ENCODE peak calls at places on chromosomes 1 and 21, in six cellular contexts. O, G, E, B, N and M are unnamed samples.

GRCh38 chr1:6967431-6968079 is 182.3 kb downstream of the CAMTA1 start:
- DNase-seq in G (no peak), E (no peak), O (no peak), N (no peak), B (no peak), M (no peak)

GRCh38 chr1:67987046-67987799 is 63.2 kb downstream of the DIRAS3 start:
- DNase-seq in E (no peak), O (no peak), B (peak), N (peak), G (no peak), M (no peak)

GRCh38 chr1:52659851-52660596 is 27.1 kb downstream of the SHISAL2A start:
- DNase-seq in O (no peak), B (no peak), E (no peak), G (peak), N (no peak), M (no peak)

GRCh38 chr1:54361342-54361741 is 44.9 kb downstream of the SSBP3 start:
- DNase-seq in N (peak), E (peak), B (no peak), G (peak), O (no peak), M (no peak)

GRCh38 chr21:28539623-28539988 is 453.1 kb downstream of the LTN1 start:
- DNase-seq in E (no peak), B (no peak), O (no peak), G (no peak), N (no peak), M (no peak)

GRCh38 chr1:93617670-93618488 is 63.8 kb downstream of the BCAR3 start:
- DNase-seq in B (peak), N (no peak), O (peak), E (no peak), G (no peak), M (no peak)

GRCh38 chr1:228015276-228016180 is 8.7 kb downstream of the WNT3A start:
- DNase-seq in E (peak), G (no peak), N (peak), B (peak), O (no peak), M (no peak)

GRCh38 chr1:167276969-167277368 is 56.3 kb downstream of the POU2F1 start:
- DNase-seq in O (no peak), N (no peak), B (no peak), G (no peak), E (no peak), M (no peak)

GRCh38 chr1:183622884-183623785 is 12.4 kb downstream of the ARPC5 start:
- DNase-seq in E (peak), B (peak), N (no peak), O (no peak), G (peak), M (no peak)

GRCh38 chr1:211415700-211416099 is 76.3 kb downstream of the RD3 start:
- DNase-seq in N (no peak), O (no peak), E (no peak), B (no peak), G (no peak), M (no peak)

GRCh38 chr1:9252999-9253398 is 18.4 kb downstream of the H6PD start:
- DNase-seq in B (no peak), G (peak), E (no peak), N (no peak), O (no peak), M (no peak)

GRCh38 chr1:76770979-76771378 is 96.3 kb upstream of the ST6GALNAC5 start:
- DNase-seq in B (no peak), O (no peak), G (no peak), E (peak), N (no peak), M (no peak)

GRCh38 chr1:33000427-33001026 is 35.9 kb upstream of the RNF19B start:
- DNase-seq in E (no peak), G (no peak), N (no peak), B (no peak), O (no peak), M (no peak)

GRCh38 chr1:116370186-116370585 is 2.9 kb upstream of the ATP1A1 start:
- DNase-seq in E (no peak), N (no peak), B (no peak), G (no peak), O (no peak), M (no peak)

GRCh38 chr1:235739124-235739523 is 89.5 kb upstream of the GNG4 start:
- DNase-seq in N (no peak), O (peak), G (no peak), B (no peak), E (no peak), M (no peak)

GRCh38 chr1:16992102-16992501 is 11.7 kb upstream of the MFAP2 start:
- DNase-seq in N (no peak), E (no peak), B (no peak), O (no peak), G (no peak), M (no peak)

GRCh38 chr1:113871597-113872113 is at the start of gene PTPN22:
- DNase-seq in B (no peak), O (peak), E (no peak), G (no peak), N (no peak), M (no peak)

GRCh38 chr1:50343323-50343722 is 79.9 kb downstream of the DMRTA2 start:
- DNase-seq in B (no peak), E (no peak), O (no peak), N (no peak), G (no peak), M (peak)

GRCh38 chr1:107459204-107459904 is 318.5 kb downstream of the NTNG1 start:
- DNase-seq in G (no peak), N (no peak), B (no peak), E (no peak), O (no peak), M (no peak)

GRCh38 chr1:96309783-96310182 is 411.8 kb upstream of the PTBP2 start:
- DNase-seq in G (no peak), O (peak), B (no peak), E (no peak), N (peak), M (no peak)

GRCh38 chr21:45064618-45065399 is 9.6 kb upstream of the ADARB1 start:
- DNase-seq in O (no peak), G (no peak), E (no peak), B (no peak), N (no peak), M (no peak)

GRCh38 chr1:157585984-157586383 is 11.9 kb downstream of the FCRL4 start:
- DNase-seq in B (no peak), N (no peak), E (no peak), G (peak), O (no peak), M (no peak)

GRCh38 chr1:217525773-217526490 is 105.0 kb downstream of the GPATCH2 start:
- DNase-seq in B (no peak), G (no peak), O (no peak), E (no peak), N (no peak), M (no peak)

GRCh38 chr1:229432116-229432461 is 1.8 kb downstream of the ACTA1 start:
- DNase-seq in B (no peak), E (no peak), G (peak), O (no peak), N (no peak), M (no peak)

GRCh38 chr1:229428256-229428655 is 5.6 kb downstream of the ACTA1 start:
- DNase-seq in G (no peak), N (no peak), B (no peak), E (no peak), O (no peak), M (no peak)

GRCh38 chr1:229432905-229433304 is 989 bp downstream of the ACTA1 start:
- DNase-seq in B (no peak), O (no peak), E (no peak), N (no peak), G (peak), M (no peak)

GRCh38 chr1:229431270-229432115 is 2.4 kb downstream of the ACTA1 start:
- DNase-seq in G (peak), N (no peak), O (no peak), E (no peak), B (no peak), M (no peak)

DNA sequence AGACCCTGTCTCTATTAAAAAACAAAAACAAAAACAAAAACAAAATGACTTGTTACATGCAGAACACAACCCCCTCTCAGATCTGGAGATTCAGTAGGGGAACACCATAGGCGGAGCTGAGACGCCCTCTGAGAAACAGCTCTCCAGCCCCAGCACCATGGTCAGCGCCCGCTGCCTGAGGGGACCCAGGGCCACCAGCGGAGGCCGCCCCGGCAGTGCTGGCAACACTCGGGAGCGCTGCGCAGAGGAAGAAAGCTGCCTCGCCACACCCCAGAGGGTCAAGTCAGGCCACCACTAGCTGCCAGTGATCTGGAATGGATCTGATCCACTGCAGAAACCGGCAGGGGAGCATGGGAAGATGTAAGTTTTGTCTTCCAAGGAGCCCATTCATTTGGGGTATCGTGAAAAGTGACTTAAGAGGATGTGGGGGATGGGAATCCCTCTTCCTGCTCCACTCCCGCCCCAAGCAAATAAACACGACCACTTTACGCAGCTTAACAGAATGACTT is 3.1 kb downstream of the ACTA1 start:
- DNase-seq in O (peak), E (no peak), G (peak), N (no peak), B (no peak), M (no peak)
- TF ChIP-seq CTCF in O (no peak), E (no peak), G (peak), N (no peak), B (no peak), M (peak)

GRCh38 chr1:31931241-31932225 is 6.6 kb downstream of the PTP4A2 start:
- DNase-seq in N (no peak), B (no peak), E (no peak), G (peak), O (no peak), M (no peak)
- H3K4me3 ChIP-seq in N (no peak), B (peak), E (peak), G (peak), O (no peak), M (no peak)

GRCh38 chr1:25682059-25682601 is 65.5 kb downstream of the MAN1C1 start:
- DNase-seq in O (no peak), N (no peak), B (no peak), G (no peak), E (no peak), M (no peak)
- TF ChIP-seq CTCF in O (no peak), N (no peak), B (no peak), G (no peak), E (no peak), M (no peak)

GRCh38 chr1:150604226-150604588 is 24.8 kb upstream of the MCL1 start:
- DNase-seq in O (no peak), N (no peak), E (no peak), G (no peak), B (no peak), M (no peak)
- H3K4me3 ChIP-seq in O (no peak), N (no peak), E (no peak), G (no peak), B (no peak), M (no peak)

DNA sequence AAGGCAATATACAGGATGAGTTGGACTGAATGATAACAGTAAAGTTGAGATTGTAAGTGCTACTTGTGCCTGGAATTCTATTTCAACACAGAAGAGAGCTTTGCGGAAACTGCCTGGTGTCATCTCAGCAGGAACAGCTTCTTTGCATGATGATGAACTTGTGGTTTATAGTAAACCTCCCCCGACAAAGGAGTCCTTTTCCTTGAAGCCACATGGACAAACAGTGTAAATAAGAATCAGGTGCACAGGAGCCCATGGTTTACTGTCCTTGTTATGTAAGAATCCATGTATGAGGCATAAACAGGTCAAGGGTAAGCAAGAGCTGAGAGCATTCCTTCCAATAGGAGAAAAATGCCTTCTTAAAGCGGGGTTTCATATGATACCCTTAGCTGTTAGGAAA is 66.2 kb downstream of the PCNX2 start:
- DNase-seq in O (no peak), E (no peak), N (no peak), B (no peak), G (no peak), M (no peak)
- TF ChIP-seq CTCF in O (no peak), E (no peak), N (no peak), B (no peak), G (no peak), M (no peak)

DNA sequence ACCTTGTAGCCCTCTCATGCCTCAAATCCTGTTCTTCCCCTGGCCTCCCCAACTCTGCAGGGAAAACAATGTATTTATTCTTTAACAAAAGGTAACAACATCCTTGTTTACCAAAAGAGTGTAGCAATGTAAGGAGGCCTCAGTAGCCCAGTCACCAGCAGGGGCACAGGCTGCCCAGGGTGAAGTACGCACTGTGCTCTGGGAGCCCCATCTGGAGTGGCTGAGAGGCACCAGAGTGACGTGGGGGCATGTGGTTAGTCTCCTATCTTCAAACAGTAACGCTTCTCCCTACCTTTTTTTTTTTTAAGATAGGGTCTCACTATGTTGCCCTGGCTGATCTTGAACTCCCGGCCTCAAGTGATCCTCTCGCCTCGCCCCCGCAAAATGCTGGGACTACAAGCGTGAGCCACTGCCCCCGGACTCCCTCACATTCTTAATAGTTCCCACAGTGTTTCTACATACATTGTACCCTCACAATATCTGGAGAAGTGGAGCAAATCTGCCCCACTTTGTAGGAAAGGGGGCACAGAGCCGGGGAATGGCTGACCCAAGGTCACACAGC is 51.3 kb upstream of the ECE1 start:
- DNase-seq in G (no peak), N (no peak), B (no peak), O (no peak), E (no peak), M (no peak)
- H3K4me3 ChIP-seq in G (no peak), N (peak), B (no peak), O (no peak), E (peak), M (peak)